ENCODE peak calls at places on chromosomes 11 and 22, in five cellular contexts. S is spleen, Y is right lobe of liver, N is A673, I is heart left ventricle. V is an unnamed sample. For H3K36me3 and H3K4me1, the result is how much of the 10 kb centered on the place peaks cover.

GRCh38 chr11:60987577-60988277 is 16.2 kb downstream of the CD6 start:
- DNase-seq in S (no peak), Y (no peak), N (no peak), I (no peak), V (no peak)

GRCh38 chr22:22207845-22208564 is 36.6 kb upstream of the VPREB1 start:
- DNase-seq in S (peak), Y (peak), N (peak), I (peak), V (no peak)

GRCh38 chr11:44693654-44694119 is 33.1 kb upstream of the TSPAN18 start:
- DNase-seq in S (peak), Y (no peak), N (no peak), I (no peak), V (no peak)

GRCh38 chr22:45529966-45530575 is 27.4 kb downstream of the FBLN1 start:
- DNase-seq in S (no peak), Y (no peak), N (no peak), I (no peak), V (no peak)

GRCh38 chr11:7668911-7669310 is 4.4 kb downstream of the CYB5R2 start:
- DNase-seq in S (no peak), Y (no peak), N (no peak), I (no peak), V (no peak)

GRCh38 chr11:94595061-94595460 is 27.9 kb downstream of the PIWIL4 start:
- DNase-seq in S (no peak), Y (no peak), N (no peak), I (no peak), V (no peak)

GRCh38 chr11:31874631-31875191 is 63.6 kb upstream of the PAX6 start:
- DNase-seq in S (no peak), Y (no peak), N (no peak), I (no peak), V (no peak)

GRCh38 chr22:32648486-32648885 is 153.0 kb upstream of the TIMP3 start:
- DNase-seq in S (no peak), Y (no peak), N (no peak), I (no peak), V (no peak)

GRCh38 chr11:124788521-124788920 is 11.7 kb downstream of the MSANTD2 start:
- DNase-seq in S (no peak), Y (no peak), N (no peak), I (no peak), V (no peak)

GRCh38 chr11:16881074-16881709 is 133.0 kb downstream of the PLEKHA7 start:
- DNase-seq in S (no peak), Y (no peak), N (peak), I (peak), V (peak)

GRCh38 chr11:89443366-89444303 is 47.5 kb downstream of the NOX4 start:
- DNase-seq in S (no peak), Y (no peak), N (peak), I (no peak), V (no peak)

GRCh38 chr22:37145415-37146385 is 4.0 kb downstream of the IL2RB start:
- DNase-seq in S (no peak), Y (no peak), N (no peak), I (no peak), V (no peak)

GRCh38 chr11:69000391-69000790 is 12.7 kb downstream of the MRGPRF start:
- DNase-seq in S (peak), Y (no peak), N (no peak), I (no peak), V (no peak)

GRCh38 chr11:64571410-64572091 is 19.5 kb upstream of the SLC22A12 start:
- DNase-seq in S (peak), Y (no peak), N (no peak), I (no peak), V (peak)

GRCh38 chr11:56533054-56533740 is 9.9 kb downstream of the OR5M11 start:
- DNase-seq in S (no peak), Y (no peak), N (no peak), I (no peak), V (no peak)

GRCh38 chr11:64340671-64341335 is 799 bp downstream of the CCDC88B start:
- DNase-seq in S (peak), Y (peak), N (no peak), I (no peak), V (peak)

GRCh38 chr11:126357969-126358762 is 2.7 kb downstream of the ST3GAL4 start:
- DNase-seq in S (peak), Y (peak), N (no peak), I (no peak), V (peak)

GRCh38 chr11:3011891-3012885 is 20.1 kb upstream of the NAP1L4 start:
- DNase-seq in S (no peak), Y (peak), N (no peak), I (no peak), V (no peak)

GRCh38 chr11:3014943-3015342 is 22.8 kb upstream of the NAP1L4 start:
- DNase-seq in S (no peak), Y (no peak), N (no peak), I (no peak), V (no peak)

GRCh38 chr11:3016861-3017260 is 24.7 kb upstream of the NAP1L4 start:
- DNase-seq in S (no peak), Y (no peak), N (no peak), I (no peak), V (no peak)

GRCh38 chr11:3015796-3016195 is 23.7 kb upstream of the NAP1L4 start:
- DNase-seq in S (no peak), Y (no peak), N (no peak), I (no peak), V (no peak)

GRCh38 chr11:3014314-3014938 is 22.3 kb upstream of the NAP1L4 start:
- DNase-seq in S (peak), Y (no peak), N (no peak), I (no peak), V (no peak)
- H3K36me3 ChIP-seq in S (half or more), Y (half or more), N (half or more), I (half or more), V (under half)

GRCh38 chr11:67027483-67027930 is 4.6 kb downstream of the SYT12 start:
- DNase-seq in S (no peak), Y (peak), N (no peak), I (no peak), V (no peak)

GRCh38 chr11:67027943-67028542 is 5.1 kb downstream of the SYT12 start:
- DNase-seq in S (no peak), Y (no peak), N (no peak), I (no peak), V (no peak)

GRCh38 chr11:67030976-67031375 is 8.0 kb downstream of the SYT12 start:
- DNase-seq in S (no peak), Y (no peak), N (no peak), I (no peak), V (no peak)

GRCh38 chr11:67026941-67027340 is 4.0 kb downstream of the SYT12 start:
- DNase-seq in S (no peak), Y (no peak), N (no peak), I (no peak), V (no peak)

DNA sequence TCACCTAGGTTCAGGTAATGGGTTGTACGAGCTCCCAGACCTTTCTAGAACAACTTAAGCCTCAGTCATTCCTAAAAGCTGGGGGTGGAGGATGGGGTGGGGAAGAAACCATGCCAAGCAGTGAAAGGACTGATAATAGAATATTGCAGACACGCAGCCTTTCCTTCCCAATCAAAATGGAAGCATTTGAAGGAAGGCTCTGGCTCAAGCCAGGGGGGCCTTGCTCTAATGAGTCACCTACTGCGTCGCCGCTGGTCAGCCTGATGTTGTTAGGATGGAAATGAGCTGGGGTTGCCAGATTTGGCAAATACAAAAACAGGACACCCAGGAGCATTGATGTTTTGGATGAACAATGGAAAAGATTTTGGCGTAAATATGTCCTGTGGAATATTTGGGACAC is 6.2 kb downstream of the SYT12 start:
- DNase-seq in S (no peak), Y (no peak), N (no peak), I (no peak), V (no peak)
- H3K4me1 ChIP-seq in S (under half), Y (under half), N (under half), I (under half), V (under half)

GRCh38 chr11:27838674-27839073 is 138.4 kb upstream of the BDNF start:
- DNase-seq in S (no peak), Y (no peak), N (no peak), I (no peak), V (no peak)

GRCh38 chr11:27842290-27842689 is 142.0 kb upstream of the BDNF start:
- DNase-seq in S (no peak), Y (no peak), N (no peak), I (no peak), V (no peak)

GRCh38 chr11:27837895-27838563 is 137.8 kb upstream of the BDNF start:
- DNase-seq in S (no peak), Y (no peak), N (no peak), I (no peak), V (no peak)

GRCh38 chr11:27839226-27839913 is 139.1 kb upstream of the BDNF start:
- DNase-seq in S (no peak), Y (no peak), N (peak), I (no peak), V (no peak)
- TF ChIP-seq CTCF in S (no peak), Y (peak), N (peak), I (no peak), V (no peak)

GRCh38 chr11:62153087-62153395 is 29.2 kb downstream of the INCENP start:
- DNase-seq in S (no peak), Y (no peak), N (no peak), I (no peak), V (no peak)
- H3K36me3 ChIP-seq in S (under half), Y (under half), N (half or more), I (under half), V (under half)

GRCh38 chr11:19632435-19632834 is 80.2 kb upstream of the NAV2 start:
- DNase-seq in S (no peak), Y (no peak), N (no peak), I (no peak), V (no peak)
- H3K4me1 ChIP-seq in S (under half), Y (under half), N (under half), I (under half), V (under half)

DNA sequence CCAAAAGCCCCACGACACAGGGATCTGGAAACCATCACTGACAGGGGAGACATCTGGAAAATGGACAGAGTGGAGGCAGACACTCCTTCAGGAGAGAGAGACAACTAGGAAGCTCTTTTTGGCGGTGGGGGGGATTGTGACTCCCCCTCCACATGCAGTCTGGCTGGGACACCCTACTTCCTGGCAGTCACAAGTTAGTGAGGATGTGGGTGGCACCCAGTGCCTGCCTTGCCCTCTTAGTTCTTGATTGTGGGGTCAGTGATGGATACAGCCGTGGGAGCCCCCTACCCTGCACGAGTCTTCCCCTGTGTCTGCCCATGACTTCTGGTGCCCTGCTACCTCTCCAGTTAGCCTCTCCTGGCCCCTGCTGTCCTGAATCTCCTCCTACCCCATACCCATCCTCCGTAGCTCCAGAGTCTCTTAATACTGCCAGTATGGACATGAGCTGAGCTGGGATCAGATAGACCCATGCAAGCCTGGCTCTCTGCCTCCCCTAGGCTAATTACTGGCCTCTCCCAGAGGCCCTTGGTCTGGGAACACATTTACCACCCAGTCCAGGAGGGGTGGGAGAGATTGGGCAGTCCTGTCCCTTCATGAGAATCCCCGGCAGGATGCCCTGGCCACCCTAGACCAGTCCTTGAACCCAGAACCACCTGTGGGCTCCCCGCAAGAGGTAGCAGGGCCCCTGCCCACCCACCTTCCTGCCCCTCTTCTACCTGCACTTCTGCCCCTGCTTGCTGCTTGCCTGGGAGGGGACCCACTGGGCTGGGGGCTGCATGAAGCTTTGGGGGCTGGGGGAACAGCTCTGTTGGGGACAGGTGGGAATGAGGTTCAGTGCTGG is 22.8 kb downstream of the RHBDD3 start:
- DNase-seq in S (peak), Y (no peak), N (no peak), I (no peak), V (no peak)
- TF ChIP-seq CTCF in S (no peak), Y (no peak), N (no peak), I (no peak), V (no peak)

GRCh38 chr11:102320679-102321078 is 3.4 kb downstream of the BIRC3 start:
- DNase-seq in S (no peak), Y (no peak), N (no peak), I (no peak), V (no peak)
- H3K36me3 ChIP-seq in S (under half), Y (under half), N (under half), I (under half), V (under half)

DNA sequence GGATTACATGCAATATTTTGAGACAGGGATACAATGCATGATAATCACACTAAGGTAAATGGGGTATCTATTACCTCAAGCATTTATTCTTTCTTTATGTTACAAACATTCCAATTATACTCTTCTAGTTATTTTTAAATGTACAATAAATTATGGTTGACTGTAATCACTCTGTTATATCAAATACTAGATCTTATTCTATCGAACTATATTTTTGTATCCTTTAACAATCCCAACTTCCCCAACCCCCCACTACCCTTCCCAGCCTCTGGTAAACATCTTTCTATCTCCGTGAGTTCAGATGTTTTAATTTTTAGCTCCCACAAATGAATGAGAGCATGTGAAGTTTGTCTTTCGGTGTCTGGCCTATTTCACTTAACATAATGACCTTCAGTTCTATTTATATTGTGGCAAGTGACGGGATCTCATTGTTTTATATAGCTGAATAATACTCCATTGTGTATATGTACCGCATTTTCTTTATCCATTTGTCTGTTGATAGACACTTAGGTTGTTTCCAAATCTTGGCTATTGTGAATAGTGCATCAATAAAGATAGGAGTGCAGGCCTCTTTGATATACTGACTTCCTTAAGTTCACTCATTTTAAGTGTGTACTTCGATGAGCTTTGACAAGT is 40.5 kb downstream of the ARHGEF12 start:
- DNase-seq in S (no peak), Y (no peak), N (no peak), I (no peak), V (no peak)
- H3K4me1 ChIP-seq in S (under half), Y (under half), N (under half), I (half or more), V (under half)

DNA sequence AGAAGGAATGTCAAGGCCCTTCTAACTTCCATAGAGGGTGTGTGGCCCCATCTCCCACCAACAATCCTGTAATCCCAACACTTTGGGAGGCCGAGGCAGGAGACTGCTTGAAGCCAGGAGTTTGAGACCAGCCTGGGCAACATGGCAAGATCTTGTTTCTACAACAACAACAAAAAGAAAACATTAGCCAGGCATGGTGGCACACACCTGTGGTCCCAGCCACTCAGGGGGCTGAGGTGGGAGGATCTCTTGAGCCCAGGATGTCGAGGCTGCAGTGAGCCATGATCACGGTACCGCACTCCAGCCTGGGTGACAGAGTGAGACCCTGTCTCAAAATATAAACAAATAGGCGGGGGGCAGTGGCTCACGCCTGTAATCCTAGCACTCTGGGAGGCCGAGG is 16.9 kb downstream of the TSPAN32 start:
- DNase-seq in S (peak), Y (no peak), N (no peak), I (no peak), V (no peak)
- TF ChIP-seq CTCF in S (no peak), Y (no peak), N (no peak), I (no peak), V (no peak)

DNA sequence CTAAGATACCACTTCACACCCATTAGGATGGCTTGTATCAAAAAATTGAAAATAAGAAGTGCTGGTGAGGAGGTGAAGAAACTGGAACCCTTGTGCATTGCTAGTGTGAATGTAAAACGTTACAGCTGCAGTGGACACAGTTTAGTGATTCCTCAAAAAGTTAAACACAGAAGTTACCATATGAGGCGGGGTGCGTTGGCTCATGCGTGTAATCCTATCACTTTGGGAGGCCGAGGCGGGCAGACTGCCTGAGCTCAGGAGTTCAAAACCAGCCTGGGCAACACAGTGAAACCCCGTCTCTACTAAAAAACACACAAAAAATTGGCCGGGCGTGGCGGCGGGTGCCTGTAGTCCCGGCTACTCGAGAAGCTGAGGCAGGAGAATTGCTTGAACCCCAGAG is 43.5 kb downstream of the SGSM3 start:
- DNase-seq in S (peak), Y (no peak), N (no peak), I (no peak), V (no peak)
- H3K36me3 ChIP-seq in S (half or more), Y (under half), N (under half), I (half or more), V (under half)